ENCODE peak calls at places on chromosomes 12 and 14, in seven cellular contexts. W is HepG2, B is SK-N-SH, Y is GM12878, F is K562, Q is NT2/D1, I is HCT116. H is an unnamed sample.

GRCh38 chr12:89525002-89525823 is 617 bp upstream of the GALNT4 start:
- DNase-seq in W (peak), B (peak), Y (no peak), F (peak), Q (no peak), I (no peak), H (no peak)

GRCh38 chr14:98182385-98183055 is 1089.5 kb downstream of the BCL11B start:
- DNase-seq in W (no peak), B (no peak), Y (no peak), F (no peak), Q (no peak), I (no peak), H (no peak)

GRCh38 chr14:65361920-65362319 is 50.6 kb upstream of the FUT8 start:
- DNase-seq in W (no peak), B (no peak), Y (no peak), F (no peak), Q (no peak), I (no peak), H (no peak)

GRCh38 chr14:96632363-96632758 is 130.2 kb downstream of the PAPOLA start:
- DNase-seq in W (no peak), B (no peak), Y (no peak), F (no peak), Q (no peak), I (no peak), H (no peak)

GRCh38 chr14:104476437-104476836 is 103.1 kb upstream of the C14orf180 start:
- DNase-seq in W (no peak), B (no peak), Y (no peak), F (no peak), Q (no peak), I (no peak), H (no peak)

GRCh38 chr12:12600659-12601058 is 11.0 kb upstream of the CREBL2 start:
- DNase-seq in W (peak), B (no peak), Y (no peak), F (no peak), Q (no peak), I (no peak), H (no peak)

GRCh38 chr14:50964683-50965390 is 20.6 kb upstream of the PYGL start:
- DNase-seq in W (peak), B (no peak), Y (no peak), F (no peak), Q (no peak), I (no peak), H (no peak)

GRCh38 chr12:110248096-110248447 is 33.0 kb upstream of the ATP2A2 start:
- DNase-seq in W (no peak), B (no peak), Y (no peak), F (no peak), Q (no peak), I (no peak), H (no peak)

GRCh38 chr12:2267624-2268477 is 215.1 kb downstream of the CACNA1C start:
- DNase-seq in W (no peak), B (no peak), Y (no peak), F (no peak), Q (no peak), I (no peak), H (no peak)

GRCh38 chr14:39682563-39682962 is 250.3 kb upstream of the FBXO33 start:
- DNase-seq in W (no peak), B (no peak), Y (no peak), F (no peak), Q (no peak), I (no peak), H (no peak)

GRCh38 chr14:39683711-39684110 is 251.5 kb upstream of the FBXO33 start:
- DNase-seq in W (no peak), B (no peak), Y (no peak), F (no peak), Q (no peak), I (no peak), H (no peak)

GRCh38 chr14:39682000-39682399 is 249.8 kb upstream of the FBXO33 start:
- DNase-seq in W (no peak), B (no peak), Y (no peak), F (no peak), Q (no peak), I (no peak), H (no peak)

DNA sequence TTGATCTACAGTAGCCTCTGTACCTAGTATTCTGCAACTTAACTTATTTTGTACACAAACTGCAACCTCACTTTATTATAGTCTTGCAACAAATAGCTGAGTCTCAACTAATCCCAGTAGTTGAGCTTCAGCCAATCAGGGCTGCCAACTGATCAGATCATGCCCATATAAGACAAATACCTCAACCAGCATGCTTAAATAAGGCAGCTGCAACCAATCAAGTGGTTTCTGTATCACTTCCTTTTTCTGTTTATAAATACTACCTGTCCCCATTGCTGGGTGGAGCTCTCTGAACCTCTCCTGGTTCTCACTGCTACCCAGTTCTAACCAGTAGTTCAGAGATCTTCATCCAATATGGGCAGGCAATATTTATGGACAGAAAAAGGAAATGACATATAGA is 248.5 kb upstream of the FBXO33 start:
- DNase-seq in W (no peak), B (no peak), Y (peak), F (no peak), Q (no peak), I (no peak), H (no peak)
- TF ChIP-seq YY1 in W (no peak), B (no peak), Y (no peak), F (no peak), Q (no peak), I (no peak), H (no peak)

DNA sequence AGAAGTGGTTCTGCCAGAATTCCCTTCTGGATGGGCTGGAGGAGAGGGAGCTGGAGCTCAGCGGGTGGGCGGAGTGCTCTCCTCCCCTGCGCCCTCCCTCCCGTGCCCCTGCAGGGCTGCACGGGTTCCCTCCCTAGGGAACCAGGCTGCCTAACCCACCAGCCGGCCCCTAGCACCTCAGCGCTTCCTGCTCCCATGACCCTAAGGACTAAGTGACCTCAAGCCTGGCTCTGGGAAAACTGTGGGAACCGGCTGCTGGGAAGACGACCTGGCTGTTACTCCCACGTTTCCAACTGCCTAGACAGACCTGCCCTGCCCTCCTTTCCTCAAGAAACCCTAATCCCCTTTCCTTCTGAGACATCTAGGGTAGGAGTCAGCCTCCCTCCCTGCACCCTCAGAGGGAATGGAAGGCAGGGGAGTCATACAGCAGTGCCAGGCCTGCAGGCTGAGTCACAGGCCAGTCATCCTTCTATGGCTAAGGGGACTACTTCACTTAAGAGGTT is 31.5 kb downstream of the SLC6A12 start:
- DNase-seq in W (no peak), B (no peak), Y (no peak), F (no peak), Q (no peak), I (no peak), H (no peak)
- TF ChIP-seq YY1 in W (no peak), B (no peak), Y (no peak), F (no peak), Q (no peak), I (no peak), H (no peak)

DNA sequence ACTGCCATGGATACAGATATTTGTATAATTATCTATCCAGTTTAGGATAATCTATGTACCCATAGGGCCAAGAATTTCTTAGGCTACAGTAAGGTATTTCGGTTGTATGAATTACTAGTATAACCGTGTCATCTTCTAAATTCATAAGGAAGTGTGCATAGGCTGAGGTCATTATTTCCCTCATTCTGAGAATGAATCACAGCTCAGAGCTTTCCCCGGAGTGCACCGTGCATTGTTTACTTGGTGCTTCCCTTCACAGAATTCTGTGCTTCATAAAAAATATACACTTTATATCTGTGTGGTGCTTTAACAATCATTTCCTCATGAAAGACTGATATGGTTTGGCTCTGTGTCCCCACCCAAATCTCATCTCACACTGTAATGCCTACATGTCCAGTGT is 514.1 kb downstream of the ETNK1 start:
- DNase-seq in W (no peak), B (no peak), Y (no peak), F (no peak), Q (no peak), I (no peak), H (no peak)
- TF ChIP-seq YY1 in W (no peak), B (no peak), Y (no peak), F (no peak), Q (no peak), I (no peak), H (no peak)

GRCh38 chr12:132170094-132170636 is 25.9 kb downstream of the NOC4L start:
- DNase-seq in W (no peak), B (no peak), Y (no peak), F (no peak), Q (no peak), I (no peak), H (no peak)

GRCh38 chr12:132168311-132169031 is 24.2 kb downstream of the NOC4L start:
- DNase-seq in W (no peak), B (no peak), Y (no peak), F (no peak), Q (no peak), I (no peak), H (no peak)

GRCh38 chr12:132170637-132171292 is 26.5 kb downstream of the NOC4L start:
- DNase-seq in W (no peak), B (no peak), Y (no peak), F (no peak), Q (no peak), I (no peak), H (no peak)

GRCh38 chr12:132167610-132168310 is 23.5 kb downstream of the NOC4L start:
- DNase-seq in W (no peak), B (no peak), Y (no peak), F (no peak), Q (no peak), I (no peak), H (no peak)

DNA sequence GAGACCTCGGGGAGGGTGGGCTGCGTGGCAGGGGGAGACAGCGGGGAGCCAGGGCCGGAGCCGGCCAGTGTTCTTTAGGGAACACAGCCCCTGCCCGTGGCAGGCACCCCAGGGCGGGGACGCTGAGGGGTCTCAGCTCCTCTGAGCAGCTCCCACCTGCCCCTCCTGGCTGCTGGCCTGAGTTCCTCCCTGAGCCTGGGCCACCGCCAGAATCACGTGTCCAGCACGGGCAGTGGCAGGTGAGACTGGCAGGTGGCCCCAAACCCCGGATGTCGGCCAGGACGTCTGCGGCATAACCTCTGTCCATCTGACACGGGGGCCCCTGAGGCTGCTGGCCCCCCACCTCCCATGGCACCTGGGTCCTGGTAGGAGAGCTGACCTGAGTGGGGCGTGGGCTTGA is 25.1 kb downstream of the NOC4L start:
- DNase-seq in W (no peak), B (no peak), Y (no peak), F (no peak), Q (no peak), I (no peak), H (no peak)
- TF ChIP-seq YY1 in W (no peak), B (no peak), Y (no peak), F (no peak), Q (no peak), I (no peak), H (no peak)

GRCh38 chr14:56119221-56119967 is 1.2 kb downstream of the PELI2 start:
- DNase-seq in W (no peak), B (peak), Y (no peak), F (no peak), Q (no peak), I (no peak), H (no peak)
- TF ChIP-seq YY1 in W (no peak), B (no peak), Y (no peak), F (no peak), Q (no peak), I (no peak), H (no peak)

DNA sequence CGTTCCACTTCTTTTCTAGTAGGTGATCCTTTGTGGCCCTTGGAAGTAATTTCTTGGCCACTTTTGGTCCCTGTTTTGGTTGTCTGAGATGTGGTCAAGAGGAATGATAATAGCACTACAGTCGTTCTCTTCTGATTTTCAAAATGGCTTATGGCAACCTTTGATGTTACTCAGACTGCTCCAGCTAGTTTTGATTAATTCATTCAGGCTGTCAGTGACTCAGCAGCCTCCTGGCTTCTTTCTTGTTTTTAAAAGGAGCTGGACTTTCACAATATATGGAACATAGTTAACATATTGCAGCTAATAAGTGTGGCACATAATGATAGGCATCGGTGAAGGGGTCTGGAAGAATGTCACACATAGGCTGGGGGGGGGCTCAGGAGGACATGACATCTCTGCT is 47.3 kb downstream of the WDR20 start:
- DNase-seq in W (no peak), B (no peak), Y (no peak), F (no peak), Q (no peak), I (peak), H (no peak)
- TF ChIP-seq YY1 in W (no peak), B (peak), Y (no peak), F (peak), Q (no peak), I (no peak), H (no peak)